ENCODE peak calls at places on chromosome 10, in five cellular contexts. One of them, this sample, is unnamed.

GRCh38 chr10:132229834-132230556 is 43.2 kb downstream of the DPYSL4 start:
- DNase-seq in tibial nerve: no peak
- DNase-seq in right lobe of liver: no peak
- DNase-seq in AG04450: no peak
- DNase-seq in pancreas: no peak
- DNase-seq in this sample: peak; percentile 37

GRCh38 chr10:77877461-77878344 is 48.9 kb downstream of the DLG5 start:
- DNase-seq in tibial nerve: no peak
- DNase-seq in AG04450: peak; percentile 42
- DNase-seq in right lobe of liver: no peak
- DNase-seq in pancreas: no peak
- DNase-seq in this sample: peak; percentile 64

GRCh38 chr10:58951750-58952149 is 224.7 kb upstream of the PHYHIPL start:
- DNase-seq in tibial nerve: no peak
- DNase-seq in AG04450: no peak
- DNase-seq in pancreas: no peak
- DNase-seq in right lobe of liver: no peak
- DNase-seq in this sample: no peak

GRCh38 chr10:125584954-125585353 is 98.0 kb downstream of the TEX36 start:
- DNase-seq in right lobe of liver: no peak
- DNase-seq in tibial nerve: no peak
- DNase-seq in AG04450: no peak
- DNase-seq in pancreas: no peak
- DNase-seq in this sample: no peak

GRCh38 chr10:124744688-124745055 is 494 bp upstream of the FAM53B start:
- DNase-seq in pancreas: no peak
- DNase-seq in AG04450: no peak
- DNase-seq in right lobe of liver: no peak
- DNase-seq in tibial nerve: no peak
- DNase-seq in this sample: no peak

GRCh38 chr10:132204781-132205473 is 18.2 kb downstream of the DPYSL4 start:
- DNase-seq in tibial nerve: no peak
- DNase-seq in pancreas: no peak
- DNase-seq in AG04450: no peak
- DNase-seq in right lobe of liver: no peak
- DNase-seq in this sample: no peak

GRCh38 chr10:100508691-100509150 is 10.9 kb downstream of the SEC31B start:
- DNase-seq in pancreas: no peak
- DNase-seq in AG04450: peak; percentile 24
- DNase-seq in right lobe of liver: no peak
- DNase-seq in tibial nerve: no peak
- DNase-seq in this sample: no peak

GRCh38 chr10:93917064-93917391 is 23.2 kb downstream of the SLC35G1 start:
- DNase-seq in right lobe of liver: peak; percentile 50
- DNase-seq in pancreas: no peak
- DNase-seq in tibial nerve: no peak
- DNase-seq in AG04450: no peak
- DNase-seq in this sample: no peak

GRCh38 chr10:18880530-18880929 is 168.1 kb upstream of the MALRD1 start:
- DNase-seq in pancreas: no peak
- DNase-seq in AG04450: no peak
- DNase-seq in tibial nerve: no peak
- DNase-seq in right lobe of liver: no peak
- DNase-seq in this sample: no peak

GRCh38 chr10:127267442-127267841 is 71.1 kb upstream of the INSYN2A start:
- DNase-seq in tibial nerve: no peak
- DNase-seq in AG04450: no peak
- DNase-seq in right lobe of liver: no peak
- DNase-seq in pancreas: no peak
- DNase-seq in this sample: no peak

GRCh38 chr10:81108516-81109199 is 571.0 kb downstream of the SH2D4B start:
- DNase-seq in pancreas: no peak
- DNase-seq in tibial nerve: no peak
- DNase-seq in right lobe of liver: no peak
- DNase-seq in AG04450: no peak
- DNase-seq in this sample: no peak

GRCh38 chr10:1216576-1217236 is 160.5 kb downstream of the WDR37 start:
- DNase-seq in right lobe of liver: no peak
- DNase-seq in pancreas: no peak
- DNase-seq in tibial nerve: no peak
- DNase-seq in AG04450: no peak
- DNase-seq in this sample: no peak

GRCh38 chr10:47206449-47207279 is 93.3 kb upstream of the GDF10 start:
- DNase-seq in AG04450: no peak
- DNase-seq in tibial nerve: no peak
- DNase-seq in right lobe of liver: no peak
- DNase-seq in pancreas: no peak
- DNase-seq in this sample: no peak

GRCh38 chr10:93757766-93758509 is at the start of gene LGI1:
- DNase-seq in right lobe of liver: no peak
- DNase-seq in pancreas: no peak
- DNase-seq in tibial nerve: no peak
- DNase-seq in AG04450: no peak
- DNase-seq in this sample: no peak

GRCh38 chr10:1611936-1612550 is 125.3 kb downstream of the ADARB2 start:
- DNase-seq in right lobe of liver: no peak
- DNase-seq in AG04450: no peak
- DNase-seq in pancreas: no peak
- DNase-seq in tibial nerve: no peak
- DNase-seq in this sample: no peak

GRCh38 chr10:65394898-65395297 is 1530.9 kb upstream of the LRRTM3 start:
- DNase-seq in AG04450: no peak
- DNase-seq in pancreas: no peak
- DNase-seq in tibial nerve: no peak
- DNase-seq in right lobe of liver: no peak
- DNase-seq in this sample: no peak

GRCh38 chr10:11468126-11468742 is 143.2 kb downstream of the USP6NL start:
- DNase-seq in right lobe of liver: no peak
- DNase-seq in tibial nerve: no peak
- DNase-seq in AG04450: peak; percentile 4
- DNase-seq in pancreas: peak; percentile 50
- DNase-seq in this sample: no peak

GRCh38 chr10:34567854-34568253 is 247.2 kb downstream of the PARD3 start:
- DNase-seq in tibial nerve: no peak
- DNase-seq in pancreas: no peak
- DNase-seq in right lobe of liver: no peak
- DNase-seq in AG04450: no peak
- DNase-seq in this sample: no peak

GRCh38 chr10:1933215-1933614 is 195.9 kb upstream of the ADARB2 start:
- DNase-seq in AG04450: no peak
- DNase-seq in right lobe of liver: no peak
- DNase-seq in pancreas: no peak
- DNase-seq in tibial nerve: no peak
- DNase-seq in this sample: no peak

GRCh38 chr10:132482090-132482489 is 55.5 kb upstream of the INPP5A start:
- DNase-seq in tibial nerve: no peak
- DNase-seq in AG04450: peak; percentile 85
- DNase-seq in right lobe of liver: no peak
- DNase-seq in pancreas: no peak
- DNase-seq in this sample: peak; percentile 47

GRCh38 chr10:57699944-57700343 is 567.8 kb downstream of the IPMK start:
- DNase-seq in AG04450: no peak
- DNase-seq in pancreas: no peak
- DNase-seq in tibial nerve: no peak
- DNase-seq in right lobe of liver: no peak
- DNase-seq in this sample: no peak

GRCh38 chr10:132986978-132987377 is 44.6 kb upstream of the CFAP46 start:
- DNase-seq in pancreas: no peak
- DNase-seq in AG04450: no peak
- DNase-seq in right lobe of liver: no peak
- DNase-seq in tibial nerve: no peak
- DNase-seq in this sample: no peak

GRCh38 chr10:37872955-37873354 is 15.5 kb upstream of the ZNF248 start:
- DNase-seq in tibial nerve: no peak
- DNase-seq in AG04450: no peak
- DNase-seq in pancreas: no peak
- DNase-seq in right lobe of liver: no peak
- DNase-seq in this sample: no peak

GRCh38 chr10:54909165-54909564 is 108.1 kb upstream of the PCDH15 start:
- DNase-seq in tibial nerve: no peak
- DNase-seq in pancreas: no peak
- DNase-seq in AG04450: no peak
- DNase-seq in right lobe of liver: no peak
- DNase-seq in this sample: no peak

GRCh38 chr10:66931340-66931948 is 5.6 kb downstream of the LRRTM3 start:
- DNase-seq in AG04450: peak; percentile 41
- DNase-seq in tibial nerve: no peak
- DNase-seq in right lobe of liver: no peak
- DNase-seq in pancreas: no peak
- DNase-seq in this sample: no peak

GRCh38 chr10:71525102-71525501 is 128.4 kb downstream of the CDH23 start:
- DNase-seq in tibial nerve: no peak
- DNase-seq in right lobe of liver: no peak
- DNase-seq in pancreas: no peak
- DNase-seq in AG04450: no peak
- DNase-seq in this sample: no peak

GRCh38 chr10:62250594-62251198 is 17.9 kb downstream of the RTKN2 start:
- DNase-seq in AG04450: no peak
- DNase-seq in right lobe of liver: no peak
- DNase-seq in tibial nerve: no peak
- DNase-seq in pancreas: no peak
- DNase-seq in this sample: no peak

GRCh38 chr10:3631709-3632330 is 153.2 kb downstream of the KLF6 start:
- DNase-seq in AG04450: no peak
- DNase-seq in pancreas: no peak
- DNase-seq in tibial nerve: no peak
- DNase-seq in right lobe of liver: no peak
- DNase-seq in this sample: no peak

GRCh38 chr10:18594574-18595156 is 56.7 kb downstream of the NSUN6 start:
- DNase-seq in right lobe of liver: no peak
- DNase-seq in pancreas: no peak
- DNase-seq in tibial nerve: no peak
- DNase-seq in AG04450: no peak
- DNase-seq in this sample: no peak

GRCh38 chr10:30359373-30360206 is 10.5 kb upstream of the MTPAP start:
- DNase-seq in tibial nerve: no peak
- DNase-seq in AG04450: no peak
- DNase-seq in pancreas: peak; percentile 79
- DNase-seq in right lobe of liver: no peak
- DNase-seq in this sample: peak; percentile 50

DNA sequence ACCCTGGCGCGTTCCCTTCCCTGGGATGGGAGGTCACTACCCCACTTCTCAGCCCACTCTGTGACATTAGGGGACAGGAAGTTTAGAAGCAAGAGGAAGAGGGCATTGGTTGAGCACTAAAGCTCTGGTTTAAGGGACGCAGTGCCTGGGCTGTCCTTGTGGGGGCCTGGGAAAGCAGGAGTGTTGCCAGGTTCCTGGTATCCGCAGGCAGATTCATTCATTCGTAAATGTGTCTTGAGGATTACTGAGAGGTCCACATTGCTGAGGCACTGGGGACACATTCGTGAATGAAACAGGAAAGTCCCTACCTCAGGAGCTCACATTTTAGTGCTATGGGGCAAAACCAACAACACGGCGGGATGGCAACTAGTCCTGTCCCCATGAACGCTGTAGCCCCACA is 69.4 kb downstream of the COL13A1 start:
- DNase-seq in pancreas: no peak
- DNase-seq in right lobe of liver: no peak
- DNase-seq in tibial nerve: no peak
- DNase-seq in AG04450: no peak
- DNase-seq in this sample: peak; percentile 6
- TF ChIP-seq CTCF in pancreas: no peak
- TF ChIP-seq CTCF in right lobe of liver: no peak
- TF ChIP-seq CTCF in tibial nerve: no peak
- TF ChIP-seq CTCF in AG04450: no peak
- TF ChIP-seq CTCF in this sample: no peak

GRCh38 chr10:92572362-92573090 is 1.4 kb downstream of the IDE start:
- DNase-seq in right lobe of liver: no peak
- DNase-seq in tibial nerve: no peak
- DNase-seq in AG04450: no peak
- DNase-seq in pancreas: no peak
- DNase-seq in this sample: no peak
- H3K27ac ChIP-seq in right lobe of liver: peak overlapping the region; percentile 84
- H3K27ac ChIP-seq in tibial nerve: no peak overlapping the region
- H3K27ac ChIP-seq in AG04450: peak overlapping the region; percentile 98
- H3K27ac ChIP-seq in pancreas: no peak overlapping the region
- H3K27ac ChIP-seq in this sample: peak overlapping the region; percentile 96

DNA sequence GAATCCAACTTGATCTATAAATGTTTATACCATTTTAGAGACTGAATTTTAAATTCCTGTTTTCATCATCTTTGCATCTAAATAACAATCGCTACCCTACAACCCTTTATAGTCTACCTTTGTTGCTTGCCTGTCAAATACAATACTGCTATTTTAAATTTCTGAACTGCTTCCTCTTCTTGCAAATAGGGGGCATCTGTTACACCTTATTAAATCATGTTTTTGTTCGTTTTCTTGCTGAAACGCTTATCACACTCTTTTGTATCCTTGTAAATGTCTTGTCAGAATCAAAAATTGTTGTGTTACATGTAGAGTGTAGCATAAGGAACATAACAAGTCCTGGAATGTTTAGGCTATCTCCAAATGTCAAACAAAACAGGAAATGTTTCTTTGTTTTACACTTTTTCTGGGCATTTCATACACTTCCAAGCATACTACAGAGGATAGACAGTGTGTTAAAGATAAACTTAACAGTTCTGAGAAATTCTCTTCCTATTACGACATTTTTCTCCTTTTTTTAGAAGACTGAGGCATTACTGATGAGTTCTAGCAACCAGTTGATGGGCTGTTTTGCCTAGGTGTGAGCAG is 281.3 kb downstream of the GPR158 start:
- DNase-seq in right lobe of liver: no peak
- DNase-seq in AG04450: no peak
- DNase-seq in pancreas: no peak
- DNase-seq in tibial nerve: no peak
- DNase-seq in this sample: no peak
- TF ChIP-seq CTCF in right lobe of liver: no peak
- TF ChIP-seq CTCF in AG04450: no peak
- TF ChIP-seq CTCF in pancreas: no peak
- TF ChIP-seq CTCF in tibial nerve: no peak
- TF ChIP-seq CTCF in this sample: no peak

GRCh38 chr10:33009244-33010131 is 51.5 kb upstream of the ITGB1 start:
- DNase-seq in right lobe of liver: no peak
- DNase-seq in tibial nerve: no peak
- DNase-seq in pancreas: no peak
- DNase-seq in AG04450: no peak
- DNase-seq in this sample: no peak
- H3K27ac ChIP-seq in right lobe of liver: no peak overlapping the region
- H3K27ac ChIP-seq in tibial nerve: no peak overlapping the region
- H3K27ac ChIP-seq in pancreas: peak overlapping the region; percentile 67
- H3K27ac ChIP-seq in AG04450: peak overlapping the region; percentile 11
- H3K27ac ChIP-seq in this sample: no peak overlapping the region

GRCh38 chr10:86113044-86113443 is 253.6 kb downstream of the GRID1 start:
- DNase-seq in tibial nerve: no peak
- DNase-seq in right lobe of liver: no peak
- DNase-seq in pancreas: no peak
- DNase-seq in AG04450: no peak
- DNase-seq in this sample: no peak

GRCh38 chr10:86108696-86109095 is 257.9 kb downstream of the GRID1 start:
- DNase-seq in right lobe of liver: no peak
- DNase-seq in AG04450: no peak
- DNase-seq in tibial nerve: no peak
- DNase-seq in pancreas: no peak
- DNase-seq in this sample: no peak

GRCh38 chr10:86111902-86112301 is 254.7 kb downstream of the GRID1 start:
- DNase-seq in pancreas: no peak
- DNase-seq in AG04450: no peak
- DNase-seq in tibial nerve: no peak
- DNase-seq in right lobe of liver: no peak
- DNase-seq in this sample: no peak

GRCh38 chr10:86109421-86109820 is 257.2 kb downstream of the GRID1 start:
- DNase-seq in AG04450: no peak
- DNase-seq in pancreas: no peak
- DNase-seq in right lobe of liver: no peak
- DNase-seq in tibial nerve: no peak
- DNase-seq in this sample: no peak

GRCh38 chr10:86110156-86110786 is 256.3 kb downstream of the GRID1 start:
- DNase-seq in AG04450: no peak
- DNase-seq in right lobe of liver: no peak
- DNase-seq in pancreas: no peak
- DNase-seq in tibial nerve: no peak
- DNase-seq in this sample: no peak
- TF ChIP-seq CTCF in AG04450: no peak
- TF ChIP-seq CTCF in right lobe of liver: no peak
- TF ChIP-seq CTCF in pancreas: no peak
- TF ChIP-seq CTCF in tibial nerve: no peak
- TF ChIP-seq CTCF in this sample: no peak